ENCODE peak calls at places on chromosomes 13 and 19, in nine cellular contexts. One of them, this sample, is unnamed.

GRCh38 chr19:21835429-21835809 is 563 bp downstream of the ZNF43 start:
- DNase-seq in ascending aorta: peak
- DNase-seq in vagina: no peak
- DNase-seq in pancreas: no peak
- DNase-seq in heart right ventricle: peak
- DNase-seq in uterus: no peak
- DNase-seq in cardiac fibroblast: no peak
- DNase-seq in DND-41: no peak
- DNase-seq in endodermal cell: no peak
- DNase-seq in this sample: no peak

GRCh38 chr13:100100115-100100879 is 11.4 kb downstream of the PCCA start:
- DNase-seq in pancreas: peak
- DNase-seq in cardiac fibroblast: peak
- DNase-seq in endodermal cell: no peak
- DNase-seq in uterus: peak
- DNase-seq in ascending aorta: no peak
- DNase-seq in DND-41: no peak
- DNase-seq in heart right ventricle: peak
- DNase-seq in vagina: no peak
- DNase-seq in this sample: peak

GRCh38 chr13:48975101-48975925 is at the start of gene FNDC3A:
- DNase-seq in endodermal cell: peak
- DNase-seq in pancreas: peak
- DNase-seq in cardiac fibroblast: peak
- DNase-seq in heart right ventricle: peak
- DNase-seq in vagina: no peak
- DNase-seq in uterus: peak
- DNase-seq in DND-41: peak
- DNase-seq in ascending aorta: peak
- DNase-seq in this sample: peak

GRCh38 chr13:77981191-77981925 is 62.7 kb upstream of the EDNRB start:
- DNase-seq in cardiac fibroblast: peak
- DNase-seq in DND-41: no peak
- DNase-seq in vagina: no peak
- DNase-seq in endodermal cell: no peak
- DNase-seq in uterus: no peak
- DNase-seq in pancreas: no peak
- DNase-seq in heart right ventricle: no peak
- DNase-seq in ascending aorta: no peak
- DNase-seq in this sample: no peak

GRCh38 chr19:47778954-47779351 is 450 bp downstream of the SELENOW start:
- DNase-seq in cardiac fibroblast: no peak
- DNase-seq in DND-41: no peak
- DNase-seq in endodermal cell: no peak
- DNase-seq in heart right ventricle: peak
- DNase-seq in ascending aorta: no peak
- DNase-seq in pancreas: peak
- DNase-seq in vagina: no peak
- DNase-seq in uterus: peak
- DNase-seq in this sample: no peak

GRCh38 chr13:33545492-33545891 is 259.9 kb upstream of the STARD13 start:
- DNase-seq in uterus: no peak
- DNase-seq in endodermal cell: no peak
- DNase-seq in heart right ventricle: no peak
- DNase-seq in cardiac fibroblast: no peak
- DNase-seq in DND-41: no peak
- DNase-seq in ascending aorta: no peak
- DNase-seq in pancreas: no peak
- DNase-seq in vagina: no peak
- DNase-seq in this sample: no peak

GRCh38 chr13:38582133-38582532 is 104.7 kb upstream of the FREM2 start:
- DNase-seq in ascending aorta: no peak
- DNase-seq in DND-41: peak
- DNase-seq in cardiac fibroblast: peak
- DNase-seq in uterus: no peak
- DNase-seq in vagina: no peak
- DNase-seq in pancreas: no peak
- DNase-seq in heart right ventricle: peak
- DNase-seq in endodermal cell: no peak
- DNase-seq in this sample: no peak

GRCh38 chr19:12289790-12290065 is 5.0 kb downstream of the ZNF44 start:
- DNase-seq in endodermal cell: no peak
- DNase-seq in DND-41: no peak
- DNase-seq in ascending aorta: no peak
- DNase-seq in vagina: no peak
- DNase-seq in pancreas: no peak
- DNase-seq in uterus: no peak
- DNase-seq in heart right ventricle: no peak
- DNase-seq in cardiac fibroblast: no peak
- DNase-seq in this sample: no peak

GRCh38 chr19:52492991-52493470 is 34.4 kb upstream of the ZNF808 start:
- DNase-seq in ascending aorta: no peak
- DNase-seq in pancreas: no peak
- DNase-seq in heart right ventricle: no peak
- DNase-seq in vagina: no peak
- DNase-seq in endodermal cell: peak
- DNase-seq in uterus: peak
- DNase-seq in DND-41: peak
- DNase-seq in cardiac fibroblast: no peak
- DNase-seq in this sample: no peak

GRCh38 chr19:42466521-42467436 is 24.0 kb upstream of the CXCL17 start:
- DNase-seq in cardiac fibroblast: peak
- DNase-seq in endodermal cell: no peak
- DNase-seq in ascending aorta: no peak
- DNase-seq in pancreas: no peak
- DNase-seq in DND-41: no peak
- DNase-seq in heart right ventricle: no peak
- DNase-seq in uterus: no peak
- DNase-seq in vagina: no peak
- DNase-seq in this sample: no peak

GRCh38 chr13:25378528-25378927 is 6.8 kb downstream of the ATP8A2 start:
- DNase-seq in endodermal cell: no peak
- DNase-seq in vagina: no peak
- DNase-seq in DND-41: no peak
- DNase-seq in ascending aorta: no peak
- DNase-seq in heart right ventricle: no peak
- DNase-seq in cardiac fibroblast: no peak
- DNase-seq in uterus: no peak
- DNase-seq in pancreas: no peak
- DNase-seq in this sample: no peak

GRCh38 chr13:59261928-59262488 is 901.7 kb downstream of the DIAPH3 start:
- DNase-seq in uterus: no peak
- DNase-seq in ascending aorta: no peak
- DNase-seq in DND-41: no peak
- DNase-seq in pancreas: no peak
- DNase-seq in endodermal cell: peak
- DNase-seq in heart right ventricle: no peak
- DNase-seq in vagina: no peak
- DNase-seq in cardiac fibroblast: peak
- DNase-seq in this sample: no peak

GRCh38 chr13:112062619-112063308 is 4.2 kb upstream of the SOX1 start:
- DNase-seq in DND-41: no peak
- DNase-seq in vagina: no peak
- DNase-seq in ascending aorta: no peak
- DNase-seq in endodermal cell: peak
- DNase-seq in cardiac fibroblast: no peak
- DNase-seq in pancreas: no peak
- DNase-seq in heart right ventricle: no peak
- DNase-seq in uterus: no peak
- DNase-seq in this sample: no peak

GRCh38 chr13:113860579-113861432 is 3.1 kb downstream of the GAS6 start:
- DNase-seq in uterus: peak
- DNase-seq in heart right ventricle: peak
- DNase-seq in cardiac fibroblast: no peak
- DNase-seq in ascending aorta: no peak
- DNase-seq in endodermal cell: peak
- DNase-seq in pancreas: no peak
- DNase-seq in DND-41: no peak
- DNase-seq in vagina: no peak
- DNase-seq in this sample: no peak

GRCh38 chr19:51125421-51126075 is 842 bp downstream of the SIGLEC9 start:
- DNase-seq in cardiac fibroblast: no peak
- DNase-seq in DND-41: no peak
- DNase-seq in endodermal cell: peak
- DNase-seq in heart right ventricle: no peak
- DNase-seq in vagina: no peak
- DNase-seq in ascending aorta: peak
- DNase-seq in uterus: no peak
- DNase-seq in pancreas: no peak
- DNase-seq in this sample: no peak

GRCh38 chr19:44303976-44304568 is 753 bp downstream of the ZNF235 start:
- DNase-seq in ascending aorta: no peak
- DNase-seq in DND-41: no peak
- DNase-seq in heart right ventricle: no peak
- DNase-seq in uterus: no peak
- DNase-seq in vagina: no peak
- DNase-seq in pancreas: no peak
- DNase-seq in endodermal cell: peak
- DNase-seq in cardiac fibroblast: no peak
- DNase-seq in this sample: no peak

GRCh38 chr13:114120486-114121430 is 11.7 kb downstream of the RASA3 start:
- DNase-seq in pancreas: no peak
- DNase-seq in cardiac fibroblast: no peak
- DNase-seq in vagina: no peak
- DNase-seq in uterus: no peak
- DNase-seq in endodermal cell: no peak
- DNase-seq in DND-41: no peak
- DNase-seq in heart right ventricle: no peak
- DNase-seq in ascending aorta: no peak
- DNase-seq in this sample: no peak

GRCh38 chr13:25085125-25085742 is 10.7 kb upstream of the PABPC3 start:
- DNase-seq in uterus: no peak
- DNase-seq in heart right ventricle: no peak
- DNase-seq in pancreas: peak
- DNase-seq in vagina: no peak
- DNase-seq in cardiac fibroblast: peak
- DNase-seq in ascending aorta: no peak
- DNase-seq in DND-41: peak
- DNase-seq in endodermal cell: peak
- DNase-seq in this sample: no peak

DNA sequence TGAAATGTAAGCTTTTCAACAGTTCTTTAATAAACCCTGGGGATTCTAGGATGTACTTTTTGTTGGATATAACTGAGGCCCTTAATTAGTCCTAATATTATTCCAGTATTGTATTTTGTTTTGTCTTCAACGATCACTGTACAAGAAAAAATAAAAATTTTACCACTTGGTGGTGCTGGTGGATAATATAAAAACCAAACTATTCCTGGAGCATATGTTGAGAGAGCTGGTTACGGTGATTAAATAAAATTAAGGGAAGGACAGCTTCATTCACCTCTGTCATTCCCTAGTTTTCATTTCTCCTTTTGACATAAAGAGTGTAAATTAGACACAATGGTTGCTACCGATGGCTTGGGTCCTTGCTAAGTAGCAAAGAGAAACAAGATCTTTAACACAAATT is 598.6 kb upstream of the PCDH20 start:
- DNase-seq in uterus: no peak
- DNase-seq in vagina: no peak
- DNase-seq in DND-41: no peak
- DNase-seq in cardiac fibroblast: peak
- DNase-seq in endodermal cell: no peak
- DNase-seq in ascending aorta: no peak
- DNase-seq in heart right ventricle: no peak
- DNase-seq in pancreas: no peak
- DNase-seq in this sample: no peak
- TF ChIP-seq CTCF in uterus: no peak
- TF ChIP-seq CTCF in vagina: no peak
- TF ChIP-seq CTCF in DND-41: peak
- TF ChIP-seq CTCF in cardiac fibroblast: no peak
- TF ChIP-seq CTCF in endodermal cell: peak
- TF ChIP-seq CTCF in ascending aorta: no peak
- TF ChIP-seq CTCF in heart right ventricle: peak
- TF ChIP-seq CTCF in pancreas: no peak
- TF ChIP-seq CTCF in this sample: no peak

GRCh38 chr19:39197808-39198207 is 1.0 kb downstream of the NCCRP1 start:
- DNase-seq in uterus: no peak
- DNase-seq in cardiac fibroblast: no peak
- DNase-seq in vagina: no peak
- DNase-seq in pancreas: peak
- DNase-seq in DND-41: no peak
- DNase-seq in ascending aorta: no peak
- DNase-seq in endodermal cell: peak
- DNase-seq in heart right ventricle: no peak
- DNase-seq in this sample: no peak
- TF ChIP-seq CTCF in uterus: no peak
- TF ChIP-seq CTCF in cardiac fibroblast: no peak
- TF ChIP-seq CTCF in vagina: no peak
- TF ChIP-seq CTCF in pancreas: no peak
- TF ChIP-seq CTCF in DND-41: peak
- TF ChIP-seq CTCF in ascending aorta: no peak
- TF ChIP-seq CTCF in endodermal cell: peak
- TF ChIP-seq CTCF in heart right ventricle: no peak
- TF ChIP-seq CTCF in this sample: no peak

GRCh38 chr19:1354496-1355257 is 29.0 kb upstream of the NDUFS7 start:
- DNase-seq in vagina: no peak
- DNase-seq in heart right ventricle: peak
- DNase-seq in endodermal cell: peak
- DNase-seq in uterus: peak
- DNase-seq in ascending aorta: peak
- DNase-seq in cardiac fibroblast: peak
- DNase-seq in DND-41: peak
- DNase-seq in pancreas: peak
- DNase-seq in this sample: peak
- TF ChIP-seq CTCF in vagina: no peak
- TF ChIP-seq CTCF in heart right ventricle: no peak
- TF ChIP-seq CTCF in endodermal cell: peak
- TF ChIP-seq CTCF in uterus: peak
- TF ChIP-seq CTCF in ascending aorta: no peak
- TF ChIP-seq CTCF in cardiac fibroblast: no peak
- TF ChIP-seq CTCF in DND-41: no peak
- TF ChIP-seq CTCF in pancreas: no peak
- TF ChIP-seq CTCF in this sample: no peak

DNA sequence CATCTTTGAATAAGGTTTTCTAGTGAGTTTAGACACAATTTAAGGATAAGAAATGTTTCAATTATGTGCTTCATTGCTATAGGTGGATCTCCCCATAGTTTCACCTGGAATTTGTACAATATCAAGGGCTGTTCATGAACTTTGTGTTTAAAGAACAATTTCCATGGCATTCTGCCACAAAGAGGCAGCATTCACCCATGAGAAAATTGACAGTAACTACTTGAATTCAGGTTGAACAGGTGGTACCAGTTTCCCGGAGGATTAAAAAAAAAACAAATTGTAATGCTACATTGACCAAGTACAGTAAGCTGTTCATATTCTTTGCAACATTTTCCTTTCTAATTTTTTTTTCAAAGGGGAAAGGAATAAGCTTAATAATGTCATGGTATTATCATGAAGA is 9.1 kb downstream of the SLITRK5 start:
- DNase-seq in DND-41: no peak
- DNase-seq in vagina: no peak
- DNase-seq in cardiac fibroblast: no peak
- DNase-seq in pancreas: no peak
- DNase-seq in endodermal cell: no peak
- DNase-seq in ascending aorta: no peak
- DNase-seq in heart right ventricle: no peak
- DNase-seq in uterus: no peak
- DNase-seq in this sample: no peak
- TF ChIP-seq CTCF in DND-41: no peak
- TF ChIP-seq CTCF in vagina: no peak
- TF ChIP-seq CTCF in cardiac fibroblast: no peak
- TF ChIP-seq CTCF in pancreas: no peak
- TF ChIP-seq CTCF in endodermal cell: peak
- TF ChIP-seq CTCF in ascending aorta: no peak
- TF ChIP-seq CTCF in heart right ventricle: no peak
- TF ChIP-seq CTCF in uterus: no peak
- TF ChIP-seq CTCF in this sample: no peak